ENCODE peak calls at places on chromosomes 3 and 15, in five cellular contexts. S, T, Q, N and F are unnamed samples.

GRCh38 chr3:123807820-123808219 is 76.3 kb downstream of the MYLK start:
- DNase-seq in S (no peak), T (peak; percentile 88), Q (no peak), N (no peak), F (no peak)

GRCh38 chr15:49313650-49314049 is 109.4 kb upstream of the FGF7 start:
- DNase-seq in S (peak; percentile 67), T (no peak), Q (no peak), N (no peak), F (no peak)

GRCh38 chr15:67199881-67200763 is 54.3 kb downstream of the AAGAB start:
- DNase-seq in S (peak; percentile 48), T (no peak), Q (peak; percentile 48), N (no peak), F (no peak)

GRCh38 chr3:7489417-7489816 is 628.5 kb downstream of the GRM7 start:
- DNase-seq in S (no peak), T (no peak), Q (no peak), N (no peak), F (no peak)

GRCh38 chr15:44066211-44066827 is 128.8 kb downstream of the FRMD5 start:
- DNase-seq in S (peak; percentile 80), T (no peak), Q (peak; percentile 59), N (peak; percentile 69), F (peak; percentile 40)

GRCh38 chr3:79618883-79619282 is 148.9 kb downstream of the ROBO1 start:
- DNase-seq in S (no peak), T (peak; percentile 47), Q (no peak), N (no peak), F (no peak)

GRCh38 chr3:187958432-187959003 is 195.4 kb upstream of the LPP start:
- DNase-seq in S (no peak), T (no peak), Q (no peak), N (peak; percentile 39), F (peak; percentile 53)

GRCh38 chr3:3772920-3773319 is 26.3 kb upstream of the LRRN1 start:
- DNase-seq in S (no peak), T (no peak), Q (no peak), N (no peak), F (no peak)

GRCh38 chr15:38748710-38749109 is 184.1 kb upstream of the RASGRP1 start:
- DNase-seq in S (no peak), T (no peak), Q (no peak), N (no peak), F (no peak)

GRCh38 chr3:146532406-146532805 is 12.0 kb downstream of the PLSCR1 start:
- DNase-seq in S (no peak), T (no peak), Q (no peak), N (no peak), F (no peak)

GRCh38 chr3:84987709-84988504 is 29.1 kb downstream of the CADM2 start:
- DNase-seq in S (no peak), T (no peak), Q (no peak), N (no peak), F (no peak)

GRCh38 chr15:26372712-26373111 is 400.2 kb downstream of the GABRB3 start:
- DNase-seq in S (no peak), T (no peak), Q (no peak), N (no peak), F (no peak)

GRCh38 chr15:31214864-31215489 is 111.7 kb upstream of the KLF13 start:
- DNase-seq in S (no peak), T (no peak), Q (no peak), N (no peak), F (no peak)

GRCh38 chr3:175346573-175347356 is 487.6 kb downstream of the NAALADL2 start:
- DNase-seq in S (peak; percentile 83), T (peak; percentile 52), Q (peak; percentile 31), N (no peak), F (no peak)

GRCh38 chr3:49410844-49411549 is 779 bp downstream of the RHOA start:
- DNase-seq in S (peak; percentile 49), T (no peak), Q (no peak), N (no peak), F (no peak)

GRCh38 chr15:63502137-63502801 is 2.1 kb upstream of the USP3 start:
- DNase-seq in S (peak; percentile 39), T (no peak), Q (no peak), N (no peak), F (no peak)

GRCh38 chr15:32718082-32718821 is 448 bp downstream of the GREM1 start:
- DNase-seq in S (peak; percentile 64), T (peak; percentile 69), Q (peak; percentile 9), N (no peak), F (no peak)

GRCh38 chr3:45552773-45553371 is 41.7 kb upstream of the LIMD1 start:
- DNase-seq in S (peak; percentile 15), T (no peak), Q (no peak), N (no peak), F (no peak)

GRCh38 chr15:69881760-69882159 is 216.0 kb downstream of the TLE3 start:
- DNase-seq in S (no peak), T (no peak), Q (peak; percentile 43), N (no peak), F (no peak)

GRCh38 chr15:59116771-59117170 is 11.8 kb downstream of the CCNB2 start:
- DNase-seq in S (no peak), T (no peak), Q (no peak), N (no peak), F (no peak)

GRCh38 chr3:149965278-149965677 is 5.4 kb downstream of the PFN2 start:
- DNase-seq in S (no peak), T (no peak), Q (no peak), N (no peak), F (no peak)

GRCh38 chr15:79970921-79971434 is at the start of gene BCL2A1:
- DNase-seq in S (peak; percentile 97), T (no peak), Q (peak; percentile 61), N (peak; percentile 68), F (peak; percentile 69)

GRCh38 chr15:99453646-99454045 is 112.1 kb upstream of the MEF2A start:
- DNase-seq in S (no peak), T (peak; percentile 55), Q (no peak), N (peak; percentile 11), F (no peak)

GRCh38 chr3:66253790-66254620 is 33.2 kb downstream of the SLC25A26 start:
- DNase-seq in S (peak; percentile 45), T (no peak), Q (peak; percentile 16), N (no peak), F (no peak)

GRCh38 chr15:100338971-100339444 is 2.8 kb downstream of the ADAMTS17 start:
- DNase-seq in S (peak; percentile 49), T (no peak), Q (peak; percentile 45), N (peak; percentile 53), F (peak; percentile 59)

GRCh38 chr3:22691407-22691806 is 511.7 kb upstream of the UBE2E2 start:
- DNase-seq in S (no peak), T (no peak), Q (no peak), N (no peak), F (no peak)

GRCh38 chr15:92910451-92910850 is 10.3 kb downstream of the CHD2 start:
- DNase-seq in S (no peak), T (no peak), Q (no peak), N (no peak), F (no peak)

GRCh38 chr3:46892285-46893145 is 15.0 kb downstream of the PTH1R start:
- DNase-seq in S (peak; percentile 79), T (no peak), Q (peak; percentile 39), N (no peak), F (no peak)

GRCh38 chr3:171186383-171186782 is 159.9 kb upstream of the SLC2A2 start:
- DNase-seq in S (no peak), T (no peak), Q (no peak), N (no peak), F (no peak)

GRCh38 chr15:95134306-95135100 is 903.1 kb downstream of the MCTP2 start:
- DNase-seq in S (no peak), T (no peak), Q (no peak), N (no peak), F (no peak)

GRCh38 chr3:45163481-45163880 is 17.3 kb upstream of the CDCP1 start:
- DNase-seq in S (no peak), T (no peak), Q (no peak), N (no peak), F (no peak)

GRCh38 chr3:122299872-122300460 is 25.1 kb upstream of the CSTA start:
- DNase-seq in S (peak; percentile 47), T (no peak), Q (no peak), N (peak; percentile 49), F (peak; percentile 13)

GRCh38 chr15:79311901-79312553 is 1.1 kb downstream of the TMED3 start:
- DNase-seq in S (no peak), T (no peak), Q (no peak), N (no peak), F (no peak)